ENCODE peak calls at places on chromosomes 3 and 15, in seven cellular contexts. W is IMR-90, G is H9, N is mesendoderm, P is H1, O is neuronal stem cell, M is trophoblast cell. F is an unnamed sample.

GRCh38 chr15:41789237-41789636 is 15.0 kb downstream of the MAPKBP1 start:
- DNase-seq in W (no peak), G (no peak), N (no peak), P (no peak), O (no peak), M (no peak), F (no peak)

GRCh38 chr3:196688349-196688748 is 23.7 kb downstream of the CEP19 start:
- DNase-seq in W (peak; percentile 69), G (no peak), N (no peak), P (no peak), O (no peak), M (peak; percentile 40), F (peak; percentile 81)

GRCh38 chr3:173838644-173839043 is 441.1 kb downstream of the NLGN1 start:
- DNase-seq in W (no peak), G (no peak), N (no peak), P (no peak), O (no peak), M (no peak), F (no peak)

GRCh38 chr3:50516048-50516871 is 12.8 kb upstream of the CACNA2D2 start:
- DNase-seq in W (no peak), G (peak; percentile 93), N (peak; percentile 95), P (peak; percentile 77), O (peak; percentile 53), M (no peak), F (peak; percentile 42)

GRCh38 chr15:37059051-37059450 is 41.3 kb downstream of the MEIS2 start:
- DNase-seq in W (peak; percentile 93), G (no peak), N (no peak), P (no peak), O (no peak), M (peak; percentile 89), F (peak; percentile 82)

GRCh38 chr3:42068303-42069088 is 22.7 kb upstream of the TRAK1 start:
- DNase-seq in W (no peak), G (no peak), N (no peak), P (no peak), O (no peak), M (peak; percentile 12), F (no peak)

GRCh38 chr15:65249641-65250040 is 37.0 kb downstream of the PARP16 start:
- DNase-seq in W (peak; percentile 30), G (no peak), N (no peak), P (no peak), O (no peak), M (no peak), F (no peak)

GRCh38 chr15:26974120-26974780 is 3.3 kb downstream of the GABRG3 start:
- DNase-seq in W (peak; percentile 9), G (peak; percentile 64), N (peak; percentile 69), P (peak; percentile 57), O (peak; percentile 37), M (peak; percentile 24), F (no peak)

GRCh38 chr3:188370081-188370830 is 216.3 kb downstream of the LPP start:
- DNase-seq in W (no peak), G (no peak), N (no peak), P (no peak), O (no peak), M (peak; percentile 91), F (no peak)

GRCh38 chr3:71268462-71268999 is 315.0 kb downstream of the FOXP1 start:
- DNase-seq in W (no peak), G (no peak), N (no peak), P (no peak), O (no peak), M (no peak), F (no peak)

GRCh38 chr3:55190296-55190695 is 262.4 kb upstream of the LRTM1 start:
- DNase-seq in W (peak; percentile 78), G (no peak), N (peak; percentile 22), P (no peak), O (no peak), M (peak; percentile 87), F (peak; percentile 93)

GRCh38 chr3:183317886-183318845 is 65.1 kb downstream of the B3GNT5 start:
- DNase-seq in W (peak; percentile 24), G (no peak), N (no peak), P (no peak), O (no peak), M (no peak), F (peak; percentile 15)

GRCh38 chr3:157089455-157090221 is 70.3 kb downstream of the CCNL1 start:
- DNase-seq in W (peak; percentile 71), G (no peak), N (peak; percentile 27), P (no peak), O (no peak), M (peak; percentile 48), F (peak; percentile 63)

GRCh38 chr3:106510206-106510605 is 641.4 kb upstream of the CBLB start:
- DNase-seq in W (no peak), G (no peak), N (no peak), P (no peak), O (no peak), M (no peak), F (peak; percentile 2)

GRCh38 chr3:183490211-183490601 is 61.8 kb upstream of the MCF2L2 start:
- DNase-seq in W (no peak), G (no peak), N (no peak), P (peak; percentile 44), O (no peak), M (no peak), F (no peak)

GRCh38 chr3:70989174-70989573 is 594.4 kb downstream of the FOXP1 start:
- DNase-seq in W (peak; percentile 75), G (no peak), N (no peak), P (no peak), O (no peak), M (no peak), F (peak; percentile 74)

GRCh38 chr3:171101982-171102610 is 75.6 kb upstream of the SLC2A2 start:
- DNase-seq in W (peak; percentile 81), G (no peak), N (no peak), P (no peak), O (no peak), M (no peak), F (peak; percentile 52)

GRCh38 chr3:62548806-62549205 is 175.5 kb upstream of the FEZF2 start:
- DNase-seq in W (no peak), G (no peak), N (no peak), P (no peak), O (no peak), M (peak; percentile 83), F (no peak)

GRCh38 chr3:47324278-47324865 is 41.6 kb downstream of the KLHL18 start:
- DNase-seq in W (peak; percentile 88), G (peak; percentile 60), N (peak; percentile 90), P (peak; percentile 75), O (peak; percentile 67), M (peak; percentile 93), F (peak; percentile 88)
- H3K23ac ChIP-seq in W (no peak overlapping the region), G (no peak overlapping the region), N (no peak overlapping the region), P (no peak overlapping the region), O (no peak overlapping the region), M (no peak overlapping the region), F (no peak overlapping the region)

GRCh38 chr3:46883252-46884185 is 6.0 kb downstream of the PTH1R start:
- DNase-seq in W (no peak), G (no peak), N (peak; percentile 58), P (peak; percentile 67), O (no peak), M (peak; percentile 40), F (peak; percentile 29)

GRCh38 chr3:46884427-46884826 is 6.9 kb downstream of the PTH1R start:
- DNase-seq in W (no peak), G (no peak), N (no peak), P (no peak), O (no peak), M (no peak), F (no peak)

GRCh38 chr3:46885612-46886011 is 8.1 kb downstream of the PTH1R start:
- DNase-seq in W (no peak), G (no peak), N (no peak), P (no peak), O (no peak), M (no peak), F (no peak)

GRCh38 chr3:46882377-46883015 is 5.0 kb downstream of the PTH1R start:
- DNase-seq in W (no peak), G (no peak), N (peak; percentile 86), P (peak; percentile 78), O (peak; percentile 39), M (peak; percentile 35), F (peak; percentile 40)

GRCh38 chr3:46884929-46885328 is 7.4 kb downstream of the PTH1R start:
- DNase-seq in W (no peak), G (no peak), N (no peak), P (no peak), O (no peak), M (no peak), F (no peak)
- H3K23ac ChIP-seq in W (no peak overlapping the region), G (no peak overlapping the region), N (no peak overlapping the region), P (no peak overlapping the region), O (no peak overlapping the region), M (no peak overlapping the region), F (no peak overlapping the region)

GRCh38 chr15:83248151-83248851 is 36.2 kb downstream of the BNC1 start:
- DNase-seq in W (peak; percentile 68), G (peak; percentile 49), N (peak; percentile 75), P (peak; percentile 54), O (peak; percentile 85), M (peak; percentile 92), F (peak; percentile 75)

GRCh38 chr15:83248944-83249343 is 35.5 kb downstream of the BNC1 start:
- DNase-seq in W (no peak), G (no peak), N (peak; percentile 6), P (no peak), O (no peak), M (no peak), F (no peak)

GRCh38 chr15:83243634-83244033 is 36.0 kb upstream of the HDGFL3 start:
- DNase-seq in W (no peak), G (no peak), N (peak; percentile 1), P (no peak), O (no peak), M (no peak), F (no peak)
- H3K23ac ChIP-seq in W (no peak overlapping the region), G (no peak overlapping the region), N (no peak overlapping the region), P (no peak overlapping the region), O (no peak overlapping the region), M (no peak overlapping the region), F (no peak overlapping the region)

GRCh38 chr15:66778314-66778665 is 76.3 kb downstream of the SMAD6 start:
- DNase-seq in W (no peak), G (no peak), N (no peak), P (no peak), O (no peak), M (no peak), F (no peak)
- H3K23ac ChIP-seq in W (peak overlapping the region; percentile 91), G (no peak overlapping the region), N (no peak overlapping the region), P (no peak overlapping the region), O (no peak overlapping the region), M (no peak overlapping the region), F (no peak overlapping the region)

GRCh38 chr3:58661836-58662235 is 4.7 kb downstream of the FAM3D start:
- DNase-seq in W (no peak), G (no peak), N (no peak), P (no peak), O (no peak), M (no peak), F (no peak)
- H3K23ac ChIP-seq in W (no peak overlapping the region), G (no peak overlapping the region), N (no peak overlapping the region), P (no peak overlapping the region), O (no peak overlapping the region), M (no peak overlapping the region), F (no peak overlapping the region)

F was measured in mesenchymal stem cell.